ENCODE peak calls at places on chromosomes 11 and 22, in five cellular contexts. One of them, this sample, is unnamed.

GRCh38 chr11:129117595-129118350 is 74.4 kb downstream of the ARHGAP32 start:
- DNase-seq in CD8-positive, alpha-beta T cell: peak; percentile 40
- DNase-seq in heart right ventricle: no peak
- DNase-seq in WTC11: peak; percentile 19
- DNase-seq in HT1080: peak; percentile 59
- DNase-seq in this sample: peak; percentile 11

GRCh38 chr11:75506827-75507226 is 18.9 kb downstream of the GDPD5 start:
- DNase-seq in CD8-positive, alpha-beta T cell: no peak
- DNase-seq in heart right ventricle: no peak
- DNase-seq in WTC11: no peak
- DNase-seq in HT1080: no peak
- DNase-seq in this sample: no peak

GRCh38 chr11:106482920-106483761 is 405.7 kb downstream of the AASDHPPT start:
- DNase-seq in CD8-positive, alpha-beta T cell: no peak
- DNase-seq in heart right ventricle: no peak
- DNase-seq in WTC11: no peak
- DNase-seq in HT1080: peak; percentile 88
- DNase-seq in this sample: no peak

GRCh38 chr11:123640677-123641494 is 13.5 kb downstream of the SCN3B start:
- DNase-seq in CD8-positive, alpha-beta T cell: peak; percentile 36
- DNase-seq in heart right ventricle: peak; percentile 29
- DNase-seq in WTC11: peak; percentile 77
- DNase-seq in HT1080: peak; percentile 46
- DNase-seq in this sample: peak; percentile 56

GRCh38 chr11:70323811-70324210 is 53.3 kb downstream of the PPFIA1 start:
- DNase-seq in CD8-positive, alpha-beta T cell: no peak
- DNase-seq in heart right ventricle: no peak
- DNase-seq in WTC11: no peak
- DNase-seq in HT1080: no peak
- DNase-seq in this sample: no peak

GRCh38 chr11:3824714-3825472 is 15.9 kb downstream of the RHOG start:
- DNase-seq in CD8-positive, alpha-beta T cell: peak; percentile 85
- DNase-seq in heart right ventricle: peak; percentile 66
- DNase-seq in WTC11: peak; percentile 94
- DNase-seq in HT1080: peak; percentile 46
- DNase-seq in this sample: peak; percentile 74

GRCh38 chr22:48574776-48575566 is 1252.7 kb downstream of the BRD1 start:
- DNase-seq in CD8-positive, alpha-beta T cell: no peak
- DNase-seq in heart right ventricle: peak; percentile 19
- DNase-seq in WTC11: peak; percentile 79
- DNase-seq in HT1080: no peak
- DNase-seq in this sample: no peak

GRCh38 chr11:131033151-131033651 is 116.9 kb upstream of the SNX19 start:
- DNase-seq in CD8-positive, alpha-beta T cell: no peak
- DNase-seq in heart right ventricle: no peak
- DNase-seq in WTC11: peak; percentile 23
- DNase-seq in HT1080: peak; percentile 96
- DNase-seq in this sample: no peak

GRCh38 chr11:14125529-14125928 is 163.0 kb downstream of the SPON1 start:
- DNase-seq in CD8-positive, alpha-beta T cell: no peak
- DNase-seq in heart right ventricle: no peak
- DNase-seq in WTC11: no peak
- DNase-seq in HT1080: peak; percentile 62
- DNase-seq in this sample: no peak

GRCh38 chr22:24855794-24856193 is 49.8 kb downstream of the SGSM1 start:
- DNase-seq in CD8-positive, alpha-beta T cell: no peak
- DNase-seq in heart right ventricle: no peak
- DNase-seq in WTC11: no peak
- DNase-seq in HT1080: no peak
- DNase-seq in this sample: no peak

GRCh38 chr11:130118636-130119387 is 40.8 kb upstream of the ST14 start:
- DNase-seq in CD8-positive, alpha-beta T cell: no peak
- DNase-seq in heart right ventricle: no peak
- DNase-seq in WTC11: no peak
- DNase-seq in HT1080: no peak
- DNase-seq in this sample: no peak

GRCh38 chr11:118673361-118674093 is 5.9 kb downstream of the TREH start:
- DNase-seq in CD8-positive, alpha-beta T cell: no peak
- DNase-seq in heart right ventricle: no peak
- DNase-seq in WTC11: no peak
- DNase-seq in HT1080: no peak
- DNase-seq in this sample: no peak

GRCh38 chr11:61972796-61973602 is 5.6 kb upstream of the FTH1 start:
- DNase-seq in CD8-positive, alpha-beta T cell: no peak
- DNase-seq in heart right ventricle: no peak
- DNase-seq in WTC11: no peak
- DNase-seq in HT1080: no peak
- DNase-seq in this sample: no peak

GRCh38 chr11:20618083-20618482 is 18.7 kb downstream of the SLC6A5 start:
- DNase-seq in CD8-positive, alpha-beta T cell: no peak
- DNase-seq in heart right ventricle: no peak
- DNase-seq in WTC11: no peak
- DNase-seq in HT1080: no peak
- DNase-seq in this sample: no peak